ENCODE peak calls at places on chromosomes 11 and 22, in four cellular contexts. Q, W, I and X are unnamed samples.

GRCh38 chr11:43504316-43504950 is 145.7 kb downstream of the TTC17 start:
- DNase-seq in Q (peak), W (no peak), I (no peak), X (peak)

GRCh38 chr11:111253630-111254029 is 8.1 kb downstream of the POU2AF2 start:
- DNase-seq in Q (no peak), W (no peak), I (no peak), X (no peak)

GRCh38 chr11:95453616-95454118 is 222.7 kb upstream of the SESN3 start:
- DNase-seq in Q (no peak), W (no peak), I (no peak), X (peak)

GRCh38 chr11:129278586-129279319 is 86.6 kb upstream of the ARHGAP32 start:
- DNase-seq in Q (peak), W (peak), I (peak), X (peak)

GRCh38 chr11:3222941-3223905 is 4.6 kb upstream of the MRGPRG start:
- DNase-seq in Q (no peak), W (peak), I (peak), X (no peak)

GRCh38 chr22:23894710-23895598 is 771 bp downstream of the MIF start:
- DNase-seq in Q (peak), W (peak), I (peak), X (peak)

GRCh38 chr11:125768256-125769046 is 10.2 kb downstream of the PATE2 start:
- DNase-seq in Q (no peak), W (no peak), I (no peak), X (no peak)

GRCh38 chr11:119481667-119482400 is 58.9 kb upstream of the THY1 start:
- DNase-seq in Q (no peak), W (peak), I (no peak), X (no peak)

GRCh38 chr11:120564573-120565301 is 53.2 kb downstream of the GRIK4 start:
- DNase-seq in Q (peak), W (peak), I (peak), X (peak)

GRCh38 chr11:67057410-67057757 is 737 bp downstream of the RHOD start:
- DNase-seq in Q (peak), W (no peak), I (no peak), X (no peak)